ENCODE peak calls at places on chromosomes 12 and 14, in eight cellular contexts. D, W, B, H, U, I, L and N are unnamed samples.

GRCh38 chr12:42090899-42091298 is 53.8 kb downstream of the GXYLT1 start:
- DNase-seq in U (no peak), B (peak), I (no peak), L (peak), H (no peak), W (no peak), D (no peak), N (no peak)

GRCh38 chr12:107467716-107468115 is 217.9 kb upstream of the PWP1 start:
- DNase-seq in U (no peak), I (no peak), L (no peak), W (no peak), H (no peak), D (no peak), B (no peak), N (no peak)

GRCh38 chr14:23442721-23443356 is 7.4 kb upstream of the MYH7 start:
- DNase-seq in H (peak), B (no peak), W (no peak), U (no peak), I (no peak), L (no peak), D (no peak), N (no peak)

GRCh38 chr12:6336859-6337744 is 4.8 kb downstream of the TNFRSF1A start:
- DNase-seq in U (no peak), L (no peak), I (no peak), W (no peak), B (no peak), H (no peak), D (no peak), N (no peak)

GRCh38 chr12:90729741-90730140 is 225.2 kb downstream of the CCER1 start:
- DNase-seq in U (no peak), H (no peak), I (no peak), W (no peak), D (no peak), L (peak), B (peak), N (peak)

GRCh38 chr12:78651755-78652154 is 212.8 kb upstream of the SYT1 start:
- DNase-seq in L (no peak), B (peak), I (no peak), D (no peak), H (no peak), U (no peak), W (no peak), N (no peak)

GRCh38 chr12:120361506-120362208 is 7.3 kb downstream of the MSI1 start:
- DNase-seq in D (peak), B (peak), U (peak), L (no peak), I (peak), W (no peak), H (peak), N (no peak)

GRCh38 chr12:78880078-78880477 is 15.5 kb downstream of the SYT1 start:
- DNase-seq in W (no peak), D (no peak), U (no peak), L (no peak), I (no peak), H (no peak), B (peak), N (no peak)

GRCh38 chr14:104389326-104390220 is 190.0 kb upstream of the C14orf180 start:
- DNase-seq in H (peak), I (peak), U (peak), B (no peak), L (no peak), D (no peak), W (no peak), N (no peak)

GRCh38 chr12:110533607-110534006 is 31.5 kb downstream of the RAD9B start:
- DNase-seq in I (no peak), W (no peak), D (no peak), B (peak), L (no peak), U (no peak), H (no peak), N (no peak)

GRCh38 chr12:68565391-68565903 is 45.3 kb upstream of the RAP1B start:
- DNase-seq in D (no peak), L (peak), U (no peak), W (no peak), H (no peak), B (peak), I (no peak), N (peak)

GRCh38 chr14:80381964-80382363 is 170.7 kb upstream of the DIO2 start:
- DNase-seq in D (no peak), B (no peak), I (no peak), L (no peak), W (no peak), H (no peak), U (no peak), N (no peak)

GRCh38 chr12:69120331-69120730 is 119.0 kb upstream of the CPSF6 start:
- DNase-seq in U (no peak), I (no peak), W (no peak), L (no peak), D (no peak), B (no peak), H (no peak), N (no peak)

GRCh38 chr12:106918746-106919145 is 37.0 kb upstream of the TMEM263 start:
- DNase-seq in W (no peak), B (no peak), U (no peak), H (no peak), I (no peak), D (no peak), L (no peak), N (no peak)

GRCh38 chr14:74299061-74299545 is 3.6 kb downstream of the ABCD4 start:
- DNase-seq in D (no peak), L (no peak), W (no peak), U (no peak), H (no peak), B (peak), I (no peak), N (no peak)

GRCh38 chr12:57517187-57517586 is 3.1 kb downstream of the DDIT3 start:
- DNase-seq in D (no peak), U (no peak), L (peak), H (no peak), I (no peak), B (peak), W (no peak), N (no peak)

GRCh38 chr12:124764870-124765570 is 98.6 kb downstream of the SCARB1 start:
- DNase-seq in W (peak), L (peak), B (peak), I (no peak), U (peak), D (no peak), H (no peak), N (no peak)

GRCh38 chr12:24069532-24070395 is 120.3 kb upstream of the SOX5 start:
- DNase-seq in U (no peak), B (peak), D (no peak), I (no peak), H (no peak), L (peak), W (no peak), N (peak)

GRCh38 chr12:126726481-126727217 is 1540.3 kb upstream of the TMEM132C start:
- DNase-seq in L (no peak), W (no peak), U (no peak), H (no peak), I (no peak), B (no peak), D (no peak), N (no peak)

GRCh38 chr12:23895792-23896218 is 53.7 kb downstream of the SOX5 start:
- DNase-seq in H (no peak), U (no peak), W (no peak), D (no peak), B (peak), L (no peak), I (no peak), N (no peak)

GRCh38 chr12:124774462-124775167 is 89.0 kb downstream of the SCARB1 start:
- DNase-seq in U (peak), W (peak), I (no peak), B (peak), D (no peak), L (peak), H (no peak), N (peak)

GRCh38 chr12:91171475-91171874 is 11.1 kb downstream of the DCN start:
- DNase-seq in W (no peak), L (no peak), H (no peak), B (no peak), I (no peak), U (peak), D (no peak), N (no peak)

DNA sequence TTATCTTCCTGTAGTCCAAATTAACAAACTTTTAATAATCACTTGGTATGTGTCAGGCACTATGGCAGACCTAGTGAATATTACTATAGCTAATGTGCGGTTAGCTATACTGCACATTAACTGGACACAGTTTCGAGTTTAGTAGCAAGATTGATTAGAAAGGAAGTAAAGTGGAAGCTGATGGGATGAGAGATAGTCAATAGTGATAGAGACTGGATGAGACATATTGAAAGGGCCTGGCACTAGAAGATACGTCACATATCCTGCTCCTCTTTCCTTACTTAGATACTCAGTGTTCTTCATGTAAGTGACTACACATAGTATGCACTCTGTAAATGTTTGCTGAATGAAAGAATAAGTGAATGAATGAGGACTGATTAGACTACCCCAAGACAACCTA is 5.5 kb downstream of the TBK1 start:
- DNase-seq in W (no peak), U (no peak), D (no peak), I (no peak), B (no peak), H (no peak), L (no peak), N (no peak)
- H3K27ac ChIP-seq in W (peak), U (no peak), D (no peak), I (no peak), B (no peak), H (no peak), L (no peak), N (no peak)

DNA sequence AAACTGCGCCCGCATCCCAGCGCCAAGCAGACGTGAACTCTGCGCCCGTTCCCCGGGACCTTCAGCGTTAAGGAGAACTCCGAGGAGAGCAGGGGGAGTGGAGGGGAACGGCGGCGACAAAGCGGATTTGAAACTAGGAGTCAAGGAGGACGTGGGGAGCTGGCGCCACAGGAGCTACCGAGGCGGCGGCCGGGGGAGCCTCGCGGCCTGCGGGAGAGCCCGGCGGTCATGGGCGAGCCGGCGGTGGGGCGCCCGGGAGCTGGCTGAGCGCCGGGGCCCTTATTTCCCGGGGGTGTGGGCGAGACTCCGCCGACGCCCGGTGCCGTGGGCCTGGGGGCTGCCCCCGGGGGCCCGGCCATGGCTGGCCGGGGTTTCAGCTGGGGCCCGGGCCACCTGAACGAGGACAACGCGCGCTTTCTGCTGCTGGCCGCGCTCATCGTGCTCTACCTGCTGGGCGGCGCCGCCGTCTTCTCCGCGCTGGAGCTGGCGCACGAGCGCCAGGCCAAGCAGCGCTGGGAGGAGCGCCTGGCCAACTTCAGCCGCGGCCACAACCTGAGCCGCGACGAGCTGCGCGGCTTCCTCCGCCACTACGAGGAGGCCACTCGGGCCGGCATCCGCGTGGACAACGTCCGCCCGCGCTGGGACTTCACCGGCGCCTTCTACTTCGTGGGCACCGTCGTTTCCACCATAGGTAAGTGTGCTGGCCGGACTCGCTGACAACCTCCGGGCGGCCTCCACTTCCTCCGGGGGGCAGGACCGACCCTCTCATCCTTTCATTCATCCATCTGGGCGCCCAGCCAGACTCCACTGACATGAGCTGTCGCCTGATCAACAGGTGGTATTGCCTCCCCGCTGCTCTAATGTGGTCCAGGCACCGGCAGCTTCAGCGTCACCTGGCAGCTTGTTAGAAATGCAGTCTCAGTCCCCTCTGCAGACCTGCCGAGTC is at the start of gene KCNK13:
- DNase-seq in B (no peak), D (no peak), L (peak), W (no peak), U (no peak), H (peak), I (no peak), N (no peak)
- H3K27ac ChIP-seq in B (no peak), D (peak), L (no peak), W (no peak), U (no peak), H (no peak), I (no peak), N (no peak)

DNA sequence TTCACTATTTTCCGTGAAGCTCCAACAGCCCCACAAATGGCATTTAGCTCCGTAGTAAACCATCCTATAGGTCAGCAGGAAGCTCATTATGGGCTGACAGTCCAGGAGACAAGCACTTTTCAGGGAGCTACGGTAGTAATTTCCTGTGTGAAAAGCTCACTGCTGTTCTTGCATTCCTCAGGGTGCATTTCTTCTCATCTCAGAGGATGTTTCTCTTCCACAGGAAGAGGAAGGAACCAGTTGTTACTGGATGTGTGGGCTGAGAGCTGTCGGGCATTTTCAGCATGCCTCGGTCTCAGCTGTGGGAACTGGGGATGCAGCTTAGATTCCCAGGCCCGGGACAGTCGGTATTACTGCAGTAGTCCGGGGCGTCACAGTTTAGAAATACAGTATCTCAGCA is 72.7 kb downstream of the GALNT4 start:
- DNase-seq in I (no peak), W (no peak), L (peak), H (peak), D (no peak), U (peak), B (peak), N (no peak)
- H3K27ac ChIP-seq in I (no peak), W (peak), L (peak), H (peak), D (no peak), U (peak), B (peak), N (peak)

GRCh38 chr14:20617138-20618003 is 24.1 kb downstream of the OR6S1 start:
- DNase-seq in D (no peak), U (no peak), L (no peak), H (no peak), W (no peak), B (no peak), I (no peak), N (no peak)

GRCh38 chr14:20615996-20616395 is 24.8 kb upstream of the RNASE12 start:
- DNase-seq in W (no peak), B (no peak), H (no peak), L (no peak), U (no peak), D (no peak), I (no peak), N (no peak)

GRCh38 chr14:20614038-20614840 is 23.1 kb upstream of the RNASE12 start:
- DNase-seq in L (no peak), U (no peak), H (no peak), B (no peak), D (no peak), I (no peak), W (peak), N (no peak)

GRCh38 chr14:20620798-20621478 is 20.6 kb downstream of the OR6S1 start:
- DNase-seq in I (no peak), D (no peak), U (no peak), W (no peak), L (no peak), B (no peak), H (no peak), N (no peak)

DNA sequence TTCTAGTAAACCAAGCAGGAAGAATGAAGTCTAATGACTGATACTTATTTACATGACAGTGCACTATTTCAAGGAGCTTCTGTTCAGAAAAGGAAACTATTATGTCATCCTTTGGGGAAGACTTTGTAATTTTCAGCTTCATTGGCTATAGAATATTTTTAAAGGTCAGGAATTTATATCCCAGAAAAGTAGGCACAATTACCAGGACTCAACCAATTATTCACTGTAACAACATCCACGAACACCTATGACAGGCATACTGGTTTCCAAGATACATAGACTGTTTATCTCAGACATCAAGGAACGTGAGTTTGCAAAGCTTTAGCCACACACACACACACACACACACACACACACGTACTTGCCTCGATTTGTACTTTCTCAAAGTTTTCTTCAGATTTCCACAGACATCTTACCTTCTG is 23.2 kb downstream of the OR6S1 start:
- DNase-seq in L (no peak), B (no peak), D (no peak), H (no peak), I (no peak), W (no peak), U (no peak), N (no peak)
- H3K27ac ChIP-seq in L (no peak), B (no peak), D (no peak), H (no peak), I (no peak), W (no peak), U (no peak), N (no peak)

DNA sequence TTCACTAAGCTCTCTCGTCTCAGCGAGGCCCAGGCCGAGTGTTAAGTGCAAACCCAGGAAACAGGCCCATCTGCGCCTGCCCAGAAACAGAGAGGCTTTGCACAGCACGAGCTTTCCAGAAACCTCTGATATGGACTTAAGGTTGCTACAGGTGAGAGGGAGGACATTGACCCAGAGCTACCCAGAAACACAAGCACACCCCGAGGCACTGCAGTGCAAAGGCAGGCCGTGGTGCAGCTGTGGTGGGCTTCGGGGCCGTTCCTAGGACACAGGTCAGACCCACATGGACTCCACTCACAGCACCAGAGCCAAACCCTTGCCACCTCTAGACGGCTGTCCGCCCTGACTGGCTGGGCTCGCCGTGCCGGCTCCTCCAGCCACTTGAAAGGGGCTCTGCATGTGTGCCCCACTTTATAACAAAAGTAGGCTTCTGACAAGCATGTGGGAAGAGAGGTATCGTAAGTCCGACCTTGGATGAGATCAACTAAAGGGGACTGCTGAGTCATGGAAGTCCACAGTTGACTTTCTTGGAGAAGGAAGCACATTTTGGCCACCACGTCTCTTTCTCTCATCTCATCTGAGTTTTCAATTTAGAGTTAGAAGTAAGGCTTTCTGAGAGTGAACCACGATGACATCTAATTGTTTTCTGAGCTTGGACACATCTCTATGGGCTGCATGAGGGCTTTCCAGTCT is 38.2 kb downstream of the CACNA2D4 start:
- DNase-seq in D (no peak), H (peak), I (no peak), B (no peak), W (no peak), L (no peak), U (no peak), N (no peak)
- H3K27ac ChIP-seq in D (no peak), H (no peak), I (no peak), B (no peak), W (no peak), L (no peak), U (no peak), N (no peak)

GRCh38 chr12:26368331-26368730 is 173.0 kb downstream of the SSPN start:
- DNase-seq in D (no peak), I (no peak), U (no peak), B (no peak), W (no peak), L (no peak), H (no peak), N (no peak)
- H3K27ac ChIP-seq in D (no peak), I (no peak), U (no peak), B (no peak), W (no peak), L (no peak), H (no peak), N (no peak)

GRCh38 chr12:115694564-115694963 is 582.9 kb downstream of the MED13L start:
- DNase-seq in I (no peak), U (no peak), H (no peak), D (no peak), W (no peak), B (no peak), L (no peak), N (no peak)
- H3K27ac ChIP-seq in I (no peak), U (no peak), H (no peak), D (no peak), W (no peak), B (no peak), L (no peak), N (no peak)